ENCODE peak calls at places on chromosomes 2 and 18, in nine cellular contexts. H is aorta, A is MM.1S, G is hepatocyte, Q is heart left ventricle, W is SJSA1, Y is mesendoderm, L is HCT116, D is H1. S is an unnamed sample.

GRCh38 chr2:12293868-12294267 is 422.9 kb upstream of the TRIB2 start:
- DNase-seq in Q (no peak), W (no peak), A (no peak), Y (no peak), H (no peak), G (no peak), L (no peak), D (no peak), S (no peak)

GRCh38 chr2:31318360-31319336 is 84.7 kb downstream of the EHD3 start:
- DNase-seq in Q (peak), L (no peak), D (no peak), W (peak), A (peak), H (peak), Y (no peak), G (no peak), S (no peak)

GRCh38 chr18:25140144-25140961 is 211.6 kb downstream of the ZNF521 start:
- DNase-seq in G (no peak), D (no peak), A (no peak), Y (no peak), H (no peak), L (no peak), W (no peak), Q (no peak), S (no peak)

GRCh38 chr2:33785201-33786106 is 186.4 kb upstream of the FAM98A start:
- DNase-seq in W (no peak), L (no peak), D (no peak), H (no peak), A (peak), Y (no peak), G (no peak), Q (no peak), S (no peak)

GRCh38 chr2:80858955-80859354 is 554.4 kb upstream of the LRRTM1 start:
- DNase-seq in W (no peak), Q (no peak), G (peak), L (no peak), H (no peak), A (no peak), D (no peak), Y (no peak), S (no peak)

GRCh38 chr2:48346124-48346536 is 183.8 kb upstream of the STON1 start:
- DNase-seq in A (no peak), L (no peak), Y (peak), D (no peak), H (peak), W (no peak), G (peak), Q (peak), S (no peak)

GRCh38 chr2:45643543-45644542 is 7.6 kb upstream of the PRKCE start:
- DNase-seq in G (peak), Q (peak), W (peak), L (no peak), Y (peak), A (peak), H (peak), D (no peak), S (peak)

GRCh38 chr2:219294356-219295351 is 14.5 kb downstream of the PTPRN start:
- DNase-seq in A (peak), Q (peak), W (peak), L (peak), Y (peak), D (peak), H (peak), G (peak), S (peak)

GRCh38 chr2:40282428-40282827 is 169.5 kb downstream of the SLC8A1 start:
- DNase-seq in G (no peak), Q (no peak), Y (no peak), D (no peak), A (no peak), H (no peak), W (no peak), L (no peak), S (no peak)

GRCh38 chr2:24183369-24184069 is 8.7 kb downstream of the FAM228A start:
- DNase-seq in D (no peak), Y (no peak), A (no peak), Q (no peak), L (no peak), W (no peak), H (no peak), G (no peak), S (peak)

GRCh38 chr18:11872479-11873136 is 21.4 kb downstream of the CHMP1B start:
- DNase-seq in W (no peak), D (no peak), Y (peak), L (peak), A (no peak), H (no peak), Q (peak), G (peak), S (peak)

GRCh38 chr2:159497256-159497655 is 119.1 kb downstream of the BAZ2B start:
- DNase-seq in D (no peak), A (peak), W (no peak), Y (peak), Q (peak), H (peak), L (peak), G (peak), S (no peak)

GRCh38 chr2:142756430-142756829 is 121.0 kb upstream of the KYNU start:
- DNase-seq in H (no peak), L (no peak), G (no peak), W (no peak), Y (no peak), D (no peak), Q (no peak), A (no peak), S (no peak)

GRCh38 chr18:70154591-70155194 is 50.8 kb downstream of the RTTN start:
- DNase-seq in Y (peak), W (peak), H (no peak), Q (no peak), L (no peak), D (no peak), G (no peak), A (no peak), S (no peak)

GRCh38 chr2:208363485-208363884 is 43.1 kb upstream of the PTH2R start:
- DNase-seq in A (no peak), Y (no peak), W (no peak), Q (no peak), L (no peak), G (no peak), D (no peak), H (no peak), S (no peak)

GRCh38 chr18:56152547-56152946 is 485.8 kb downstream of the TXNL1 start:
- DNase-seq in H (no peak), Q (no peak), G (no peak), L (no peak), Y (no peak), A (no peak), W (no peak), D (no peak), S (no peak)

GRCh38 chr18:56148373-56148772 is 490.0 kb downstream of the TXNL1 start:
- DNase-seq in G (no peak), Q (no peak), A (no peak), H (no peak), W (peak), D (no peak), Y (peak), L (no peak), S (no peak)

GRCh38 chr18:56146565-56146964 is 491.8 kb downstream of the TXNL1 start:
- DNase-seq in W (no peak), Y (no peak), H (no peak), L (no peak), G (no peak), D (no peak), Q (no peak), A (no peak), S (no peak)
- H3K27ac ChIP-seq in W (peak), Y (no peak), H (no peak), L (no peak), G (no peak), D (no peak), Q (no peak), A (no peak), S (no peak)

GRCh38 chr2:54589340-54590215 is 133.5 kb downstream of the SPTBN1 start:
- DNase-seq in H (no peak), A (no peak), Y (no peak), W (no peak), Q (no peak), D (no peak), L (no peak), G (peak), S (no peak)
- H3K27ac ChIP-seq in H (no peak), A (no peak), Y (no peak), W (peak), Q (peak), D (no peak), L (no peak), G (peak), S (no peak)

GRCh38 chr2:157836531-157836930 is 39.6 kb downstream of the ACVR1 start:
- DNase-seq in A (no peak), L (no peak), Q (no peak), D (no peak), Y (no peak), W (no peak), H (no peak), G (peak), S (no peak)
- H3K27ac ChIP-seq in A (no peak), L (no peak), Q (no peak), D (no peak), Y (no peak), W (no peak), H (no peak), G (peak), S (peak)

GRCh38 chr2:20972792-20973565 is 70.9 kb downstream of the APOB start:
- DNase-seq in D (no peak), W (no peak), A (no peak), L (no peak), G (no peak), Y (no peak), Q (no peak), H (no peak), S (no peak)
- H3K27ac ChIP-seq in D (no peak), W (no peak), A (no peak), L (no peak), G (no peak), Y (no peak), Q (no peak), H (peak), S (no peak)

GRCh38 chr18:48961547-48961946 is 10.8 kb upstream of the SMAD7 start:
- DNase-seq in W (peak), A (no peak), G (peak), H (no peak), Q (no peak), L (no peak), Y (no peak), D (no peak), S (no peak)
- H3K27ac ChIP-seq in W (peak), A (no peak), G (no peak), H (no peak), Q (no peak), L (no peak), Y (no peak), D (no peak), S (no peak)

GRCh38 chr2:183967756-183968155 is 630.6 kb upstream of the ZNF804A start:
- DNase-seq in D (no peak), L (no peak), A (no peak), W (no peak), Q (no peak), G (no peak), Y (no peak), H (no peak), S (no peak)

GRCh38 chr2:183964565-183964964 is 633.8 kb upstream of the ZNF804A start:
- DNase-seq in L (no peak), W (no peak), Q (no peak), H (no peak), Y (no peak), A (no peak), D (no peak), G (peak), S (no peak)

GRCh38 chr2:183963609-183964008 is 634.7 kb upstream of the ZNF804A start:
- DNase-seq in W (no peak), Y (no peak), A (no peak), G (no peak), L (no peak), D (no peak), Q (no peak), H (no peak), S (no peak)
- H3K27ac ChIP-seq in W (no peak), Y (no peak), A (no peak), G (no peak), L (no peak), D (no peak), Q (no peak), H (no peak), S (no peak)

DNA sequence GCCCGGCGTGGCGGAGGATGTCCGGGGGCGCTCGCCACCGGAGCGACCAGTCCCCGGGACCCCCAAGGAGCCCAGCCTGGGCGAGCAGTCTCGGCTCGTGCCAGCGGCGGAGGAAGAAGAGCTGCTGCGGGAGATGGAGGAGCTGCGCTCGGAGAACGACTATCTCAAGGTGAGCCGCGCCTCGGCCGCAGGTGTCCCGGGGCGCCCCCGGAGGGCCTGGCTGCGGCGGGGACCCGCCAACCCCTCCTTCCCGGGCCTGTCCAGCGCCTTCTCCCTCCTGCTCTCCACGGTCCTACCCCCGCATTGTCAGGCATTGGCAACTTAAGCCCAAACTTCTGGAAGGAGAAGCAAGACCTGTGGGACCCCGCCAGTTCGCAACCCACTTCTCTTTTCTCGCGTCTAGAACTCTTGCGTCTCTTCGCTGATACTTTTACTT is 1.2 kb downstream of the MTCL1 start:
- DNase-seq in A (peak), Q (no peak), H (no peak), L (no peak), G (no peak), Y (no peak), W (no peak), D (no peak), S (no peak)
- H3K27ac ChIP-seq in A (peak), Q (peak), H (no peak), L (peak), G (peak), Y (no peak), W (no peak), D (no peak), S (no peak)

DNA sequence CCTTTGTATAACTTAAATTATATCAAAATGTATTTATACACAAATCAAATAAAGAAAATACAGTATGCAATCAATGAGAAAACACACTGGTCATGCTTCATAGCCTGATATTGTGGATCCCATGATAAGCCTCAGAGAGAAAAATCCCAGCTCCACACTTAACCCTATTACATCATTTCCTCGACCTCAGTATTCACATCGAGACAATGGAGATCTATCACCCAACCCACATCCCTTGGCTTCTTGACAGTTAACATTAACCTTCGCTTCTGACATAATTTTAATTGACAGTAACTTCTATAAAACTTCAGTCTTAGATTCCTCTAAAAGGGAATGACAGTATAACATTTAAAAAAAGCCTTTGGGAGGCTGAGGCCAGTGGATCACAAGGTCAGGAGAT is 11.6 kb downstream of the TMX3 start:
- DNase-seq in D (no peak), A (no peak), W (no peak), L (no peak), H (no peak), Y (peak), Q (no peak), G (no peak), S (no peak)
- H3K27ac ChIP-seq in D (no peak), A (no peak), W (no peak), L (no peak), H (no peak), Y (no peak), Q (no peak), G (no peak), S (no peak)

DNA sequence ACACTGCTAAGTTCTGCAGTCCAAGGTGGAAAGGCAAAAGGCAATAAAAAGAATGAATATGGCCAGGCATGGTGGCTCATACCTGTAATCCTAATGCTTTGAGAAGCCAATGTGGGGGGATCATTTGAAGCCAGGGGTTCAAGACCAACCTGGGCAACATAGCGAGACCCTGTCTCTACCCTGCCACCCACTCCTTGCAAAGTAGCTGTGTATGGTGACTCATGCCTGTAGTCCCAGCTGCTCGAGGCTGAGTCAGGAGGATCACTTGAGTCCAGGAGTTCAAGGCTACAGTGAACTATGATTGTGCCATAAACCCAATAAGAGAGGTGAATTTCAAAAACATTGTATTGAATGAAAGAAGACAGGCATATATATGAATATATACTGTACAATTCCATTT is 2.4 kb downstream of the MYL12B start:
- DNase-seq in H (no peak), L (no peak), W (no peak), Y (no peak), A (no peak), Q (no peak), G (peak), D (no peak), S (no peak)
- H3K27ac ChIP-seq in H (no peak), L (no peak), W (no peak), Y (no peak), A (no peak), Q (no peak), G (peak), D (no peak), S (no peak)